ENCODE peak calls at places on chromosome 18, in four cellular contexts. O is heart right ventricle, C is neural progenitor cell, T is adrenal gland. U is an unnamed sample.

GRCh38 chr18:39235118-39235719 is 1669.6 kb upstream of the CELF4 start:
- DNase-seq in O (no peak), C (no peak), T (no peak), U (no peak)

GRCh38 chr18:51039138-51040112 is 9.4 kb downstream of the SMAD4 start:
- DNase-seq in O (no peak), T (no peak), C (no peak), U (no peak)

GRCh38 chr18:6843308-6843707 is 113.8 kb downstream of the ARHGAP28 start:
- DNase-seq in O (no peak), C (no peak), T (no peak), U (no peak)

GRCh38 chr18:27239669-27240068 is 54.6 kb upstream of the CHST9 start:
- DNase-seq in C (no peak), T (no peak), O (no peak), U (no peak)

GRCh38 chr18:25737710-25738251 is 352.6 kb downstream of the SS18 start:
- DNase-seq in C (no peak), O (no peak), T (no peak), U (no peak)

GRCh38 chr18:10259934-10260333 is 194.5 kb upstream of the APCDD1 start:
- DNase-seq in O (no peak), C (no peak), T (no peak), U (no peak)

GRCh38 chr18:40367576-40367975 is 1587.5 kb upstream of the PIK3C3 start:
- DNase-seq in C (peak), T (no peak), O (no peak), U (no peak)

GRCh38 chr18:43587538-43588153 is 310.4 kb upstream of the SYT4 start:
- DNase-seq in C (peak), T (no peak), O (no peak), U (no peak)

GRCh38 chr18:79720359-79720733 is 40.7 kb downstream of the CTDP1 start:
- DNase-seq in O (no peak), C (no peak), T (no peak), U (no peak)

GRCh38 chr18:408367-408766 is 92.1 kb downstream of the COLEC12 start:
- DNase-seq in O (no peak), T (no peak), C (no peak), U (no peak)

GRCh38 chr18:25592804-25593360 is 240.9 kb upstream of the ZNF521 start:
- DNase-seq in C (no peak), O (no peak), T (no peak), U (no peak)

GRCh38 chr18:10216809-10217208 is 237.6 kb upstream of the APCDD1 start:
- DNase-seq in C (no peak), O (no peak), T (no peak), U (no peak)

GRCh38 chr18:43442571-43442970 is 165.3 kb upstream of the SYT4 start:
- DNase-seq in C (no peak), T (no peak), O (no peak), U (no peak)

GRCh38 chr18:10381951-10382350 is 72.5 kb upstream of the APCDD1 start:
- DNase-seq in C (no peak), T (no peak), O (no peak), U (no peak)

GRCh38 chr18:21281611-21282010 is 39.6 kb downstream of the GREB1L start:
- DNase-seq in O (no peak), T (no peak), C (no peak), U (no peak)

GRCh38 chr18:36012891-36013290 is 40.4 kb downstream of the RMP24 start:
- DNase-seq in O (no peak), T (no peak), C (no peak), U (no peak)

GRCh38 chr18:45588284-45588683 is 27.0 kb upstream of the SLC14A2 start:
- DNase-seq in T (no peak), O (no peak), C (no peak), U (no peak)
- H3K27ac ChIP-seq in T (no peak), O (peak), C (no peak), U (no peak)

GRCh38 chr18:58536534-58537271 is 92.2 kb downstream of the ALPK2 start:
- DNase-seq in C (no peak), O (no peak), T (no peak), U (no peak)
- H3K27ac ChIP-seq in C (no peak), O (no peak), T (no peak), U (no peak)

GRCh38 chr18:56977284-56977683 is 169.6 kb upstream of the BOD1L2 start:
- DNase-seq in C (peak), O (no peak), T (no peak), U (no peak)
- H3K27ac ChIP-seq in C (no peak), O (no peak), T (no peak), U (no peak)

DNA sequence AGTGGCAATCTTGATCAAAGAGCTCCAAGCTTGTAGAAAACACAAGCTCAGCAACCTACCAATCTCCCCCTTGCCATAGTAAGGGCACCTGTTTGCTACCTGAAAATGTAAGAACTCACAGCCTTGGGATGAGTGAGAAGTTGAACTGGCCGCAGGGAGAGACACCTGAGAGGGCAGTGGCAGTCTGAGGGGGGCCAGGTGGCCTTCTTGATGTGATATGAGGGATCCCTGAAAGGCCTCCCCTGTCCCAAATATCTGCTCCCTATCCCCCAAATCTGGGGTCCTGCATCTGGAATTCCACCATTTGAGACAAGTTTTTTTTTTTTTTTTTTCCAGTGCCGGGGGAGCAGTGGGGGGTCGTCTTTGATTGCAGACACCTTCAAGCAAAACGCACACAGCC is 230.2 kb upstream of the SMAD2 start:
- DNase-seq in C (no peak), T (peak), O (no peak), U (no peak)
- H3K27ac ChIP-seq in C (no peak), T (peak), O (peak), U (no peak)

GRCh38 chr18:13582283-13582682 is 144.1 kb downstream of the FAM210A start:
- DNase-seq in O (no peak), C (no peak), T (no peak), U (no peak)

GRCh38 chr18:13581055-13581454 is 145.3 kb downstream of the FAM210A start:
- DNase-seq in O (no peak), T (no peak), C (no peak), U (no peak)

GRCh38 chr18:13581496-13581895 is 144.9 kb downstream of the FAM210A start:
- DNase-seq in T (no peak), O (no peak), C (no peak), U (no peak)

GRCh38 chr18:13579874-13580273 is 146.5 kb downstream of the FAM210A start:
- DNase-seq in T (no peak), C (no peak), O (no peak), U (no peak)

DNA sequence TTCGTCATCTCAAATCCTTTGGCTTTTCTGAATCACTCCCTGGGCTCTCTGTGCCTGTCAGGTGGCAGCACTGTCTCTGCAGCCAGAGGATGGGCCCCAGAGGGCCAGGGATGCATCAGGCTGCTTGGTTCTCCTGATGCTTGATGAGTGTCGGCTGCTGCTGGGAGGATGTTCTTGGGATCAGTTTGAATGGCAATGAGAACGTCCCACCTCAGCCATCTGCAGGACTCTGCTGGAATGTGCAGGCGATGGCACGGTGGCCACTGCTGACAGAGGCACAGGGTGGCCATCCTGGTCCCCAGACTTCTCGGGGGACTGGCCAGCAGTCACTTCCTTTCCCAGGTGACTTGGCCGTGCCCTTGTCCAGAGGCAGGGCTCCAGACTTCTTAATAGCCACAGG is 146.0 kb downstream of the FAM210A start:
- DNase-seq in C (no peak), O (no peak), T (no peak), U (no peak)
- H3K27ac ChIP-seq in C (no peak), O (no peak), T (no peak), U (no peak)

GRCh38 chr18:12305211-12305610 is 2.8 kb upstream of the TUBB6 start:
- DNase-seq in T (no peak), C (no peak), O (no peak), U (no peak)
- H3K27ac ChIP-seq in T (no peak), C (no peak), O (no peak), U (no peak)

GRCh38 chr18:2402084-2402483 is 169.2 kb downstream of the METTL4 start:
- DNase-seq in C (no peak), T (no peak), O (no peak), U (no peak)
- H3K27ac ChIP-seq in C (no peak), T (no peak), O (no peak), U (no peak)

DNA sequence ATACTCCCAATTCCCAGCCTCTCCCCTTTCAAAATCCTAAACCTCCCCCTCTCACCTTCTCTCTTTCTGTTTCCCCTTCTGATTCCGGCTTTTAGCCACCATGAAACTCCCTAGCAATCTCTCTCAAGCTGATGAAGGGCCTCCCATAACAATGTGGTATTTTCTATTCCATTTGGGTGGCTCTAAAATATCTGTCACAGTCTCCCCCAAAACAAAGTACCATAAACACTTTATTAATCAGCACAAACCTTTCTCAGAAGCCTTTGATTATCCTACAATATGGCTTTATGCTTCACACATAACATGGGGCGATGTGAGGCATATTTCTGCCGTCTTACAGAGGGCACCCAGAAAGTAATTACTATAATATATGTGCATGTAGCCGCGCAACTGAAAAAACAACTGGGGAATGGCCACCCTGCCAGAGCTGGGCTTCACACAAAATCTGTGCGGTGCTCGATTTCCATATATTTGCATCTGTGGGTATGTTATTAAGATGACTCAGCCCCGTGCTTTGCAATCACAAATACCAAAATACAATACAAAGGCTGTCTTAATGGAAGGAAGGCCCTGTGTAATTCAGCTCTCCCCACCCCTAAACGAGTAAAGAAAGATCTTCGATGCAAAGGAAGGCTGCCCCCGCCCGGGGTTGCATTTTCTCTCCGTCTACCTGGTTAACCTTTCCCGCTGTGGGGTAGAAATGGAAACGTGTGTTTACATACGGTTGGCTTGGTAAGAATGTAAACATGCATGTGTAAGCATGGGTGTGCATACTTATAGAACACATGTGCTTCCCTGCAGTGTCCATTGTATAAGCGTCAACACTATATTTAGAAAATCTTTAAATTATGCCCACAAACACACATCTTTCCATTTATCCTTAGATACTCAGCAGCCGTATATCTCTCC is 81.4 kb downstream of the CELF4 start:
- DNase-seq in O (no peak), T (no peak), C (no peak), U (no peak)
- H3K27ac ChIP-seq in O (no peak), T (no peak), C (no peak), U (no peak)